ENCODE peak calls at places on chromosomes 11 and 22, in four cellular contexts. V is H1, R is K562, O is GM12878. G is an unnamed sample.

GRCh38 chr11:73198677-73199076 is 19.4 kb upstream of the P2RY2 start:
- DNase-seq in V (no peak), R (no peak), O (no peak), G (peak; percentile 45)

GRCh38 chr11:90639687-90640086 is 416.8 kb upstream of the CHORDC1 start:
- DNase-seq in V (no peak), R (no peak), O (no peak), G (no peak)

GRCh38 chr11:35145249-35145648 is 6.3 kb downstream of the CD44 start:
- DNase-seq in V (no peak), R (peak; percentile 17), O (peak; percentile 86), G (no peak)

GRCh38 chr11:71140206-71140919 is 112.0 kb downstream of the SHANK2 start:
- DNase-seq in V (no peak), R (no peak), O (no peak), G (no peak)

GRCh38 chr11:72705442-72706365 is 31.5 kb upstream of the PDE2A start:
- DNase-seq in V (no peak), R (no peak), O (no peak), G (no peak)

GRCh38 chr11:35211952-35212351 is 73.0 kb downstream of the CD44 start:
- DNase-seq in V (no peak), R (no peak), O (no peak), G (no peak)

GRCh38 chr22:31561238-31561887 is 65.0 kb downstream of the SFI1 start:
- DNase-seq in V (peak; percentile 60), R (peak; percentile 82), O (no peak), G (peak; percentile 68)

GRCh38 chr11:110249066-110249465 is 47.3 kb downstream of the RDX start:
- DNase-seq in V (no peak), R (no peak), O (no peak), G (no peak)

GRCh38 chr11:15159085-15159484 is 44.4 kb downstream of the INSC start:
- DNase-seq in V (no peak), R (peak; percentile 2), O (no peak), G (peak; percentile 28)

GRCh38 chr22:46108564-46109473 is 41.5 kb upstream of the PPARA start:
- DNase-seq in V (no peak), R (peak; percentile 58), O (no peak), G (no peak)

GRCh38 chr22:46107753-46108563 is 42.4 kb upstream of the PPARA start:
- DNase-seq in V (no peak), R (no peak), O (no peak), G (no peak)

GRCh38 chr22:46105494-46106278 is 44.6 kb upstream of the PPARA start:
- DNase-seq in V (no peak), R (no peak), O (no peak), G (no peak)

GRCh38 chr22:46106279-46107022 is 43.9 kb upstream of the PPARA start:
- DNase-seq in V (no peak), R (no peak), O (no peak), G (no peak)

GRCh38 chr22:46107089-46107664 is 43.1 kb upstream of the PPARA start:
- DNase-seq in V (no peak), R (no peak), O (no peak), G (no peak)
- TF ChIP-seq POLR2A in V (no peak), R (no peak), O (no peak), G (no peak)

DNA sequence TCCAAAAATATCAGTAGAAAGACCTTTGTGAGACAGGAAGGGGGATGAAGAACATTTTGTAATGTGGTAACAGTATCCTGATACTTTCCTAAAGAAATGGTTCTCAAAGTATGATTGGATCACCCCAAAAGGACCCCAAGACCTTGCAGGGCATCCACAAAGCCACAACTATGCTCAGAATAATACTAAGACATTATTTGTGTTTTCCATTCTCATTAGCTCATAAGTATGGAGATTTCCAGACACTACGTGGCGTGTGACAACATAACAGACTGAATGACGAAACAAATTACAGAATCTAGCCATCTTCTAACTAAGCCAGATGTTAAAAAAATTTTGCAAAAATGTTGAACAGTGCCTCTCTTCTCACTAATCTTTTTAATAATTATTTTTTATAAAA is 24.9 kb downstream of the CHEK2 start:
- DNase-seq in V (no peak), R (no peak), O (no peak), G (no peak)
- TF ChIP-seq MAX in V (no peak), R (no peak), O (no peak), G (no peak)

GRCh38 chr22:36768141-36768540 is 7.8 kb downstream of the IFT27 start:
- DNase-seq in V (no peak), R (no peak), O (no peak), G (no peak)
- TF ChIP-seq JUND in V (no peak), R (no peak), O (no peak), G (no peak)

GRCh38 chr11:68751331-68751856 is at the start of gene TESMIN:
- DNase-seq in V (peak; percentile 85), R (peak; percentile 91), O (peak; percentile 34), G (peak; percentile 64)
- TF ChIP-seq POLR2A in V (peak; percentile 78), R (peak; percentile 61), O (peak; percentile 71), G (peak; percentile 34)

DNA sequence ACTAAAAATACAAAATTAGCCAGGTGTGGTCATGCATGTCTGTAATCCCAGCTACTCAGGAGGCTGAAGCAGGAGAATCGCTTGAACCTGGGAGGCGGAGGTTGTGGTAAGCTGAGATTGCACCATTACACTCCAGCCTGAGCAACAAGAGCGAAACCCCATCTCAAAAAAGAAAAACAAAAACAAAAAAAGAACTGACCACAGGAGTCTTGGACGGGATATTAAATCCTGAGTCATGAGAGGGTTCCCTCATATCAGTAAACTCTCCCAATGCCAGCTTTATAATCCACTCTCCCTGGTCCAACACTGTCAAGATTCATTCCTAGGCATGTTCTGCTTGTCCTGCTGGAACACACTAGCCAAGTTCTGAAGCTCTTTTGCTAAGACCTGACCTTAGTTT is 61.5 kb upstream of the EP300 start:
- DNase-seq in V (no peak), R (no peak), O (no peak), G (no peak)
- TF ChIP-seq MAX in V (no peak), R (no peak), O (no peak), G (no peak)

DNA sequence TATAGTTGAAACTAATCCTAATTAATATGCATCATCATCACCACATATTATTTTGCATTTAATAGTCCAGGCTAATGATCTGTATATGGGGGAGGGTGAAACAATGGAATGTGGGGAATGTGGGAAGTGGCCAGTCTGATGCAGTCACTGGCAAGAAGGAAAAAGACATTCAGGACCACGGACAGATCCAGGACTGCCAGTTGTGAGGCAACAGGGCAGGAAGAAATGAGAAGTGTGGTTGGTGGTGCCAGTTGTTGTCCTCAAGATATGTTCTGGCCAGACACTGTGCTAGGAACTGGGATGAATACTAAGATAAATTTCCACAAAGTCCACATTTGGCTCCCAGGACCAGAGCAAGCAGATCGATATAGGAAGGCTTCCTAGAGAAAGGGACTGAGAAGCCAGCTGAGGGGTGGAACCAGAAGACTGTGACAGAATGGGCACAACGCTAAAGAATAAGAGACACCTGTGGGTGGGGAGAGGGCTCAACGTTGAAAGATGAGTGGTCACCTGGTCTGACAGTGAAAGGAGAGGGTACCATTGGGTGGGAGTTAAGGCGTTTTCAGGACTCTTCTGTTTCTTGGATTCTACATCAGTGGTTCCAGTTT is 6.8 kb upstream of the TPBGL start:
- DNase-seq in V (no peak), R (peak; percentile 55), O (no peak), G (no peak)
- TF ChIP-seq JUND in V (no peak), R (no peak), O (no peak), G (no peak)

GRCh38 chr11:64893194-64894069 is 15.0 kb upstream of the EHD1 start:
- DNase-seq in V (no peak), R (no peak), O (no peak), G (no peak)
- TF ChIP-seq POLR2A in V (no peak), R (no peak), O (peak; percentile 10), G (no peak)

G was measured in HCT116.